ENCODE peak calls at places on chromosomes 13 and 19, in seven cellular contexts. R, P, Q, N, M, C and U are unnamed samples.

GRCh38 chr19:17829855-17830566 is 8.7 kb upstream of the INSL3 start:
- DNase-seq in P (peak), R (peak), C (peak), M (peak), N (peak), Q (no peak), U (peak)

GRCh38 chr19:46319620-46320019 is 22.8 kb downstream of the HIF3A start:
- DNase-seq in Q (no peak), P (no peak), R (no peak), N (no peak), C (no peak), M (no peak), U (no peak)

GRCh38 chr13:97116754-97117153 is 105.4 kb upstream of the MBNL2 start:
- DNase-seq in P (no peak), R (peak), M (no peak), N (no peak), C (no peak), Q (no peak), U (no peak)

GRCh38 chr19:3176715-3177501 is 1.7 kb upstream of the S1PR4 start:
- DNase-seq in N (peak), Q (peak), R (peak), M (peak), P (no peak), C (no peak), U (no peak)

GRCh38 chr13:110371550-110372465 is 64.7 kb downstream of the COL4A2 start:
- DNase-seq in C (no peak), N (peak), Q (peak), M (no peak), P (peak), R (no peak), U (no peak)

GRCh38 chr19:3537438-3538240 is 1.3 kb upstream of the TEKTIP1 start:
- DNase-seq in P (no peak), Q (no peak), R (no peak), M (no peak), C (no peak), N (peak), U (no peak)

GRCh38 chr13:45073809-45074208 is 46.5 kb upstream of the GTF2F2 start:
- DNase-seq in N (peak), P (no peak), C (no peak), Q (peak), M (no peak), R (no peak), U (no peak)

GRCh38 chr13:70568571-70568970 is 460.3 kb upstream of the KLHL1 start:
- DNase-seq in P (peak), R (peak), M (peak), Q (peak), C (no peak), N (peak), U (no peak)

GRCh38 chr13:98923641-98924397 is 54.0 kb downstream of the DOCK9 start:
- DNase-seq in P (no peak), M (no peak), C (no peak), N (no peak), R (peak), Q (no peak), U (no peak)

GRCh38 chr13:68185767-68186166 is 955.6 kb upstream of the PCDH9 start:
- DNase-seq in P (peak), N (no peak), Q (no peak), C (no peak), R (peak), M (no peak), U (no peak)

GRCh38 chr19:3440082-3440481 is 40.2 kb downstream of the SMIM24 start:
- DNase-seq in N (peak), R (peak), M (peak), P (peak), C (no peak), Q (peak), U (no peak)

GRCh38 chr13:44410328-44410859 is 36.8 kb downstream of the SERP2 start:
- DNase-seq in P (no peak), R (no peak), C (no peak), N (no peak), M (no peak), Q (no peak), U (no peak)

GRCh38 chr13:74444877-74445479 is 310.8 kb upstream of the KLF12 start:
- DNase-seq in Q (no peak), C (no peak), R (peak), N (no peak), M (no peak), P (peak), U (no peak)

GRCh38 chr19:12924621-12925310 is 5.7 kb upstream of the SYCE2 start:
- DNase-seq in P (no peak), M (no peak), R (no peak), Q (no peak), N (no peak), C (no peak), U (no peak)

GRCh38 chr19:12932392-12933286 is 872 bp downstream of the FARSA start:
- DNase-seq in R (no peak), P (peak), Q (no peak), N (no peak), C (no peak), M (peak), U (no peak)

GRCh38 chr19:12933287-12934072 is at the start of gene FARSA:
- DNase-seq in M (peak), P (peak), Q (peak), C (peak), R (peak), N (peak), U (peak)

GRCh38 chr19:12935071-12935470 is 1.6 kb upstream of the FARSA start:
- DNase-seq in R (no peak), P (no peak), N (no peak), C (no peak), M (no peak), Q (no peak), U (no peak)

GRCh38 chr19:12930002-12930645 is 3.4 kb downstream of the FARSA start:
- DNase-seq in C (no peak), R (no peak), P (no peak), M (no peak), Q (no peak), N (no peak), U (no peak)
- TF ChIP-seq CTCF in C (no peak), R (no peak), P (no peak), M (no peak), Q (no peak), N (no peak), U (no peak)

GRCh38 chr13:25652764-25653163 is 281.0 kb downstream of the ATP8A2 start:
- DNase-seq in Q (no peak), M (no peak), R (no peak), C (no peak), N (no peak), P (no peak), U (no peak)

GRCh38 chr13:25654332-25654731 is 282.6 kb downstream of the ATP8A2 start:
- DNase-seq in C (no peak), M (no peak), N (no peak), Q (no peak), P (no peak), R (no peak), U (no peak)

GRCh38 chr13:25659091-25659502 is 287.3 kb downstream of the ATP8A2 start:
- DNase-seq in C (no peak), N (no peak), P (no peak), Q (no peak), M (no peak), R (no peak), U (no peak)

GRCh38 chr13:25660996-25661395 is 289.2 kb downstream of the ATP8A2 start:
- DNase-seq in Q (no peak), M (no peak), P (no peak), R (no peak), N (no peak), C (no peak), U (no peak)

GRCh38 chr13:25657062-25657588 is 285.4 kb downstream of the ATP8A2 start:
- DNase-seq in M (no peak), R (no peak), N (no peak), C (no peak), P (no peak), Q (no peak), U (no peak)
- TF ChIP-seq CTCF in M (no peak), R (no peak), N (no peak), C (no peak), P (no peak), Q (no peak), U (no peak)

DNA sequence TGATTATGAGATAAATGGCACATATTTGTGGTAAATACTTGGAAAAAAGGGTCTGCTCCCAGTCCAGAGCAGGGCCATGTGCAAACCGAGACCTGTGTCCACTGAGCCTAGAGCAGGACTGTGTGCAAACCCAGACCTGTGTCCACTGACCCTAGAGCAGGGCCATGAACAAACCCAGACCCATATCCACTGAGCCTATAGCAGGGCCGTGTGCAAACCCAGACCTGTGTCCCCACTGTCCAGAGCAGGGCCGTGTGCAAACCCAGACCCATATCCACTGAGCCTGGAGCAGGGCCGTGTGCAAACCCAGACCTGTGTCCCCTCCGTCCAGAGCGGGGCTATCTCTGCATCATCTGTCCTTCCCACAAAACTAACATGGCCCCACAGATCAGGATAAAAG is 136.0 kb downstream of the ATP11A start:
- DNase-seq in C (no peak), R (no peak), Q (no peak), M (no peak), P (no peak), N (no peak), U (no peak)
- TF ChIP-seq CTCF in C (no peak), R (no peak), Q (no peak), M (no peak), P (no peak), N (no peak), U (no peak)

GRCh38 chr19:16659832-16660708 is at the start of gene SMIM7:
- DNase-seq in C (peak), P (peak), N (peak), R (peak), M (peak), Q (peak), U (peak)
- TF ChIP-seq CTCF in C (peak), P (no peak), N (peak), R (no peak), M (no peak), Q (peak), U (no peak)

GRCh38 chr13:95354156-95354555 is 52.9 kb upstream of the ABCC4 start:
- DNase-seq in R (no peak), P (no peak), M (no peak), C (no peak), Q (no peak), N (no peak), U (no peak)
- TF ChIP-seq CTCF in R (no peak), P (no peak), M (no peak), C (no peak), Q (no peak), N (no peak), U (no peak)

DNA sequence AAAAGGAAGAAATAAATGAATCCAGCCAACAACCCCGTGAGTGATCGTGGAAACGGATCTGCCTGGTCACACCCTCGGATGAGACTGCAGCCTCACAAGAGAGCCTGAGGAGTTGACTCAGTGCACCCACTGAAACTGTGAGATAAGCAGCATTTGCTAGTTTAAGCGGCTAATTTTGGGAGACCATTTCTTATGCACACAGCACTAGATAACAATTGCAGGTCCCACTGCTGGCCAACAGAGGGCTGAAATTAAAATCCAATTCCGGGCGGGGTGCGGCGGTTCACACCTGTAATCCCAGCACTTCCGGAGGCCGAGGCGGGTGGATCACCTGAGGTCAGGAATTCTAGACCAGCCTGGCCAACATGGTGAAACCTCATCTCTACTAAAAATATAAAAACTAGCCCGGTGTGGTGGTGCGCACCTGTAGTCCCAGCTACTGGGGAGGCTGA is 3.6 kb downstream of the UQCR11 start:
- DNase-seq in Q (no peak), M (no peak), C (no peak), P (no peak), N (no peak), R (no peak), U (no peak)
- TF ChIP-seq CTCF in Q (no peak), M (no peak), C (no peak), P (peak), N (no peak), R (peak), U (peak)

DNA sequence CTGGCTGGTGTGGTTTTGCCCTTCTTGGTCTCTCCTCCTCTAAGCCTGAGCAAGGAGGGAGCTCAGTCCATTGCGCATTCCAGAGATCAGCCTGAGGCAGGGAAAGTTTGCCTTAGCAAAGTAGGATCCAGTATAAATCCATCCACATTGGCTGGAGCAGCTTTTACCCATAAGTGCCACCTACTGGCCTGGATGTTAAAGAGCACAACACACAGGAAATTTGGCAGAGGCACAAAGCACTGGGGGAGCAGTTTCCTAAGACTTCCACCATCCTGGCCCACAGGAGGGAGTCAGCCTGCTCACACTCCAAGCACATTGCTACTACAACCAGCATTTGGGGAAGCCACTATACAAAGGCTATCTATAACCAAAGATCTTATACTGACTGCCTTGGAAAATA is 1124.2 kb downstream of the SLITRK1 start:
- DNase-seq in Q (peak), P (peak), M (no peak), C (no peak), N (peak), R (peak), U (no peak)
- TF ChIP-seq CTCF in Q (peak), P (peak), M (no peak), C (peak), N (no peak), R (peak), U (peak)

DNA sequence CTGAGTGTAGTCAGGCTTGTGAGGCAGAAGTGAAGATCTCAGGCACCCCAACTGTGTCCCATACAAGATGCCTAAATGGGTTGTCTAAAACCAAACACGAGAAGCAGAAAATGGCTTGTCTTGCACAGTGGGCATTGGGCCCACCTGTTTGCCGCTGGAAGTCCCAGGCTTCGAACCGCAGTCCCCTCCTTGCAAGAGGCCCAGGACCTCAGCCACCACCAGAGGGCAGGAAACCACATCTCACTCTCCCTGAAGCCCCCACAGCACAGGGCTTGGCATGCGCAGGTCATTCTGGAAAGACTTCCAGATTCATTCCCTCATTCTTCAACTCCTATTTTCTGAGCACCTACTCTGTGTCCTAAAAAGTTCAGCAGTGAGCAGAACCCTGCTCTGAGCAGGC is 973.7 kb downstream of the UQCRFS1 start:
- DNase-seq in P (peak), C (no peak), Q (peak), N (peak), R (peak), M (no peak), U (peak)
- TF ChIP-seq CTCF in P (peak), C (no peak), Q (peak), N (no peak), R (peak), M (no peak), U (peak)

GRCh38 chr13:49560270-49561063 is 24.9 kb downstream of the RCBTB1 start:
- DNase-seq in R (no peak), P (no peak), Q (peak), N (peak), C (no peak), M (no peak), U (peak)
- TF ChIP-seq CTCF in R (no peak), P (no peak), Q (peak), N (peak), C (peak), M (no peak), U (peak)